ENCODE peak calls at places on chromosomes 12 and 14, in four cellular contexts. D is lower leg skin, S is pancreas, R is fibroblast of lung. P is an unnamed sample.

GRCh38 chr12:7661741-7662140 is 4.0 kb downstream of the APOBEC1 start:
- DNase-seq in S (no peak), R (no peak), D (no peak), P (no peak)

GRCh38 chr12:102407776-102408486 is 72.4 kb downstream of the IGF1 start:
- DNase-seq in R (peak; percentile 68), S (no peak), D (no peak), P (no peak)

GRCh38 chr14:71610149-71610548 is 322.1 kb upstream of the RGS6 start:
- DNase-seq in R (no peak), D (no peak), S (no peak), P (no peak)

GRCh38 chr14:58942516-58942915 is 246.0 kb upstream of the DAAM1 start:
- DNase-seq in R (peak; percentile 74), D (no peak), S (no peak), P (no peak)

GRCh38 chr12:58580095-58580494 is 340.2 kb downstream of the LRIG3 start:
- DNase-seq in S (no peak), R (no peak), D (no peak), P (no peak)

GRCh38 chr12:97640826-97641225 is 178.2 kb downstream of the RMST start:
- DNase-seq in S (no peak), D (no peak), R (no peak), P (no peak)

GRCh38 chr14:21978184-21978998 is 304.8 kb upstream of the OR4E1 start:
- DNase-seq in R (no peak), S (no peak), D (no peak), P (peak; percentile 57)

GRCh38 chr14:44428239-44428924 is 78.7 kb downstream of the FSCB start:
- DNase-seq in S (no peak), R (no peak), D (no peak), P (no peak)

GRCh38 chr14:33564774-33565630 is 385.9 kb downstream of the EGLN3 start:
- DNase-seq in D (no peak), S (no peak), R (peak; percentile 94), P (no peak)

GRCh38 chr12:52251367-52252055 is 18.5 kb downstream of the KRT7 start:
- DNase-seq in R (no peak), D (peak; percentile 49), S (no peak), P (no peak)

GRCh38 chr12:104643093-104643646 is 186.4 kb downstream of the CHST11 start:
- DNase-seq in S (no peak), R (no peak), D (no peak), P (no peak)

GRCh38 chr14:61178226-61179060 is 102.7 kb downstream of the TMEM30B start:
- DNase-seq in R (peak; percentile 98), S (no peak), D (no peak), P (no peak)

GRCh38 chr12:71045781-71046180 is 112.0 kb downstream of the TSPAN8 start:
- DNase-seq in D (no peak), S (no peak), R (peak; percentile 45), P (no peak)

GRCh38 chr12:31984806-31985591 is 25.8 kb downstream of the RESF1 start:
- DNase-seq in R (no peak), D (no peak), S (no peak), P (no peak)

GRCh38 chr12:47730341-47730744 is 5.1 kb upstream of the ENDOU start:
- DNase-seq in S (peak; percentile 67), D (no peak), R (peak; percentile 23), P (no peak)

GRCh38 chr12:86331012-86331411 is 74.8 kb upstream of the MGAT4C start:
- DNase-seq in S (no peak), D (no peak), R (no peak), P (no peak)

GRCh38 chr12:1115471-1116242 is 124.6 kb downstream of the ERC1 start:
- DNase-seq in S (no peak), D (no peak), R (peak; percentile 78), P (no peak)
- TF ChIP-seq CTCF in S (no peak), D (no peak), R (no peak), P (no peak)

GRCh38 chr12:12609692-12610091 is 2.0 kb upstream of the CREBL2 start:
- DNase-seq in S (no peak), R (no peak), D (no peak), P (no peak)

GRCh38 chr12:12611512-12612306 is at the start of gene CREBL2:
- DNase-seq in D (peak; percentile 97), R (peak; percentile 96), S (peak; percentile 96), P (peak; percentile 84)

GRCh38 chr12:12606793-12607589 is 4.7 kb upstream of the CREBL2 start:
- DNase-seq in S (no peak), D (no peak), R (peak; percentile 92), P (no peak)

GRCh38 chr12:12610711-12611110 is 965 bp upstream of the CREBL2 start:
- DNase-seq in R (no peak), S (no peak), D (no peak), P (no peak)

DNA sequence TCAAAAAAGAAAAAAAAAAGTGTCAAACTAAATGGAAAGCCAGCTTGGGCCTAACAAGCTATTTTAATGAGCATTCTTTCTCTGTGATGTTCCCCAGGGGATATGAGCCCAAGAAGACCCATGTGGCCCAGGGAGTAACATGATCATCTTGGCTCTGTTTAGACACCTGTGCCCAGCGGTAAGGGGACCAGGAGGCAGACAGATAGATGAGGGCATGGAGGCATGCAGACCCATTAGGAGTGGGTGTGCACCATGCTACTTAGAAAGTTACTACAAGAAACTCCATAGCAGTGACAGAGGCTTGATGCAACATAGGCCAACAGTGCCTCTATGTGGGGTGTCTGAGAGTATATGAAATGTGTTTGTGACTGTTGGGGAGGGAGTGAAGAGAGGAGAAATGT is 3.1 kb upstream of the CREBL2 start:
- DNase-seq in D (no peak), S (no peak), R (peak; percentile 8), P (no peak)
- TF ChIP-seq CTCF in D (no peak), S (no peak), R (no peak), P (no peak)

DNA sequence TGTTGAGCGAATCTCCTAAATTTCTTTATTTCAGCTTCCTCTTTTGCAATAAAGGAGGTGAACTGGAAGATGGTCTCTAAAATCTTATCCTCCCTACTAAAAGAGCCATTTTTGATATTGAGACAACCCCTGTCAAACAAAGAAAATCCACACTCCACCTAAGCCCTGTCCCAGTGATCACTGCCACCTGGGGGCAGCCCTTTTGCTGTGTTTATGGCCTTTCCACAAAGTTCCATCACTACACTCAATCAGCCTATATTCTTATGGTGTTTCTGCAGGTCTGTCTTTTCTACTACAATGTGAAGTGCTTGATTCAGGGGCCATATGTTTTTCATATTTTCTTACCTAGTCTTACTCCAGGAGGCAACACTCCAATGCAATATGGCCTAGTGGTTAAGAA is 163.7 kb downstream of the BMP4 start:
- DNase-seq in S (no peak), D (no peak), R (no peak), P (no peak)
- TF ChIP-seq CTCF in S (no peak), D (no peak), R (no peak), P (no peak)

DNA sequence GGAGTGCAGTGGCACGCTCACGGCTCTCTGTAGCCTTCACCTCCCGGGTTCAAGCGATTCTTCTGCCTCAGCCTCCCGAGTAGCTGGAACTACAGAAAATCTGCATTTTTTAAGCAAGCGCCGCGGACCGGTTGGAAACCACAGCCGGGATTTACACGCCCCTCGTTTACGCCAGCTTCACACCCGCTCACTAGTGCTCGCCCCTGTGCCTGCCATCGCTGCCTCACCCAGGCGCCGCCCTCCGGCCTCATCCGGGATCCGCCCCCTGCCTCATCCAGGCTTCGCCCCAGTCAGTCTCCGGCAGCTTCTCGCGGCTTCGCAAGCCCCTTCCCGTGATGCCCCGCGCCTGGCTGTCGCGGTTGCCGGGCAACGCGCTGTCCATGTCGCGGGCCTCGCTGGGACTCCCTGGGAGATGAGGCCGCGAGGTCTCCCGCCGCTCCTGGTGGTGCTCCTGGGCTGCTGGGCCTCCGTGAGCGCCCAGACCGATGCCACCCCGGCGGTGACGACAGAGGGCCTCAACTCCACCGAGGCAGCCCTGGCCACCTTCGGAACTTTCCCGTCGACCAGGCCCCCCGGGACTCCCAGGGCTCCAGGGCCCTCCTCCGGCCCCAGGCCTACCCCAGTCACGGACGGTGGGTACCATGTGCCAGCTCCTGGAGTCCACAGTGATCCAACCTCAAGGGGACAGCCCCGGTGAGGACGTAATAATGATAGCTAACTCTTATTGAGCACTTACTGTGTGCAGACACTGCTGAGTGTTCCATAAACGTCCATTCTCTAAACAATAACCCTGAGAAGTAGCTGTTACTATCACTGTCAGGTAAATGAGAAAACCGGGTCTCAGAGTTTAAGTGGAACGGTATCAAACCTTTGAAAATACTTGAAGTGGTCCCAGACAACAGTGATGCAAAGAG is at the start of gene TCTN1:
- DNase-seq in R (peak; percentile 94), S (peak; percentile 98), D (peak; percentile 99), P (peak; percentile 91)
- TF ChIP-seq CTCF in R (no peak), S (no peak), D (no peak), P (no peak)

DNA sequence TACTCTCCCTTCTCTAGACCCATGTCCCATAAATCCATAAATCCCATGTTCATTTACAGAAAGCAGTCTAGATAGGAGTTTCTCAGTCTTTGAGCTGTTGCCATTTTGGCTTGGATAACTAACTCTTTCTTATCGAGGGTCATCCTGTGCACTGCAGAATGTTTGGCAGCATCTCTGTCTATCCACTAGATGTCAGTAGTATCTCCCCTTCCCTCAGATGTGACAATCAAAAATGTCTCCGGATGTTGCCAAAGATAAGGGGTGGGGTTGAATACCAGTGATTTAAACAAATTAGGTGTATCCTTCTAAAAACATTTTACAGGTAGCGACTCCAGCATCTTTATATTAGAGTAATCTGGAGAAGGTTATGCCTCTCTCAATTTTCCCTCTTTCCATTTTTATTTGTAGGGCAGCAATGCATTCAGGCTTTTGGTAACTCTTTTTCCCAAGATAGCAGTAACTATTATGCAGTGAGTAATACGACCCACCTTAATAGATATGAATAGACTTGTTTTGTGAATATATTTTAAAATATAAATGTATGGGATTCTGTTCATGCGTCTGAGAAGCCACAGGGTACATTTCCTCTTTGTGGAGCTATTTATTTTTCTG is 100.7 kb downstream of the LRRK2 start:
- DNase-seq in D (no peak), S (no peak), R (peak; percentile 2), P (no peak)
- TF ChIP-seq CTCF in D (no peak), S (no peak), R (peak; percentile 47), P (no peak)

GRCh38 chr12:51027342-51027835 is 1.2 kb upstream of the SLC11A2 start:
- DNase-seq in D (no peak), S (no peak), R (no peak), P (no peak)

GRCh38 chr12:51028811-51029146 is 2.6 kb upstream of the SLC11A2 start:
- DNase-seq in D (no peak), R (no peak), S (no peak), P (no peak)

GRCh38 chr12:51025748-51026654 is at the start of gene SLC11A2:
- DNase-seq in S (peak; percentile 98), R (peak; percentile 93), D (peak; percentile 99), P (peak; percentile 82)

GRCh38 chr12:51025182-51025747 is 919 bp downstream of the SLC11A2 start:
- DNase-seq in S (no peak), R (no peak), D (no peak), P (no peak)

GRCh38 chr12:51028126-51028810 is 2.1 kb upstream of the SLC11A2 start:
- DNase-seq in S (no peak), R (peak; percentile 23), D (no peak), P (no peak)
- TF ChIP-seq CTCF in S (no peak), R (no peak), D (no peak), P (no peak)

P was measured in natural killer cell.